ENCODE peak calls at places on chromosomes 1 and 21, in six cellular contexts. O is brain microvascular endothelial cell, Y is LNCaP clone FGC, F is body of pancreas, I is uterus, T is GM12865. N is an unnamed sample.
A peak's percentile ranks its signal among the peaks of the same experiment; 100 is the strongest.

GRCh38 chr1:201389066-201389465 is 10.1 kb downstream of the LAD1 start:
- DNase-seq in O (no peak), Y (no peak), F (no peak), I (no peak), T (no peak), N (no peak)

GRCh38 chr1:183757061-183757460 is 47.9 kb upstream of the RGL1 start:
- DNase-seq in O (peak; percentile 55), Y (no peak), F (no peak), I (no peak), T (no peak), N (peak; percentile 25)

GRCh38 chr1:111739984-111740765 is 980 bp upstream of the INKA2 start:
- DNase-seq in O (peak; percentile 40), Y (no peak), F (peak; percentile 36), I (peak; percentile 77), T (peak; percentile 37), N (no peak)

GRCh38 chr1:214002060-214002459 is 14.3 kb downstream of the PROX1 start:
- DNase-seq in O (no peak), Y (no peak), F (no peak), I (no peak), T (no peak), N (no peak)

GRCh38 chr1:189607477-189608096 is 870.1 kb downstream of the BRINP3 start:
- DNase-seq in O (no peak), Y (no peak), F (no peak), I (no peak), T (no peak), N (no peak)

GRCh38 chr1:184801503-184801902 is 46.8 kb upstream of the EDEM3 start:
- DNase-seq in O (peak; percentile 20), Y (peak; percentile 99), F (peak; percentile 56), I (no peak), T (no peak), N (peak; percentile 86)

GRCh38 chr1:93769767-93770166 is 88.1 kb upstream of the BCAR3 start:
- DNase-seq in O (no peak), Y (no peak), F (no peak), I (no peak), T (no peak), N (no peak)

GRCh38 chr1:3336641-3337621 is 117.5 kb upstream of the ARHGEF16 start:
- DNase-seq in O (no peak), Y (peak; percentile 52), F (no peak), I (no peak), T (no peak), N (no peak)

GRCh38 chr1:204080163-204080903 is 7.4 kb downstream of the SOX13 start:
- DNase-seq in O (peak; percentile 89), Y (peak; percentile 45), F (peak; percentile 92), I (peak; percentile 97), T (no peak), N (peak; percentile 53)

GRCh38 chr1:18726388-18726787 is 95.7 kb downstream of the PAX7 start:
- DNase-seq in O (no peak), Y (no peak), F (no peak), I (no peak), T (no peak), N (no peak)

GRCh38 chr1:99600782-99601181 is 45.1 kb upstream of the PALMD start:
- DNase-seq in O (peak; percentile 44), Y (no peak), F (no peak), I (no peak), T (no peak), N (no peak)

GRCh38 chr21:42010507-42011493 is 640 bp upstream of the ZBTB21 start:
- DNase-seq in O (no peak), Y (no peak), F (peak; percentile 29), I (no peak), T (peak; percentile 57), N (no peak)

GRCh38 chr1:118097622-118098348 is 87.2 kb downstream of the SPAG17 start:
- DNase-seq in O (peak; percentile 9), Y (no peak), F (no peak), I (no peak), T (no peak), N (no peak)

GRCh38 chr1:110039641-110040040 is 5.2 kb downstream of the STRIP1 start:
- DNase-seq in O (no peak), Y (no peak), F (peak; percentile 27), I (no peak), T (no peak), N (no peak)

GRCh38 chr1:151641229-151641628 is 29.4 kb downstream of the SNX27 start:
- DNase-seq in O (no peak), Y (no peak), F (no peak), I (no peak), T (no peak), N (no peak)

GRCh38 chr1:224506141-224506814 is 71.7 kb upstream of the WDR26 start:
- DNase-seq in O (no peak), Y (no peak), F (no peak), I (no peak), T (no peak), N (no peak)

GRCh38 chr1:228210076-228210651 is 2.3 kb downstream of the OBSCN start:
- DNase-seq in O (no peak), Y (no peak), F (no peak), I (no peak), T (no peak), N (no peak)

GRCh38 chr1:208497866-208498541 is 253.8 kb upstream of the PLXNA2 start:
- DNase-seq in O (no peak), Y (peak; percentile 41), F (no peak), I (no peak), T (no peak), N (no peak)

GRCh38 chr1:162632234-162632666 is at the start of gene DDR2:
- DNase-seq in O (peak; percentile 88), Y (no peak), F (peak; percentile 24), I (peak; percentile 91), T (no peak), N (peak; percentile 97)

GRCh38 chr1:162635418-162635817 is 3.2 kb downstream of the DDR2 start:
- DNase-seq in O (no peak), Y (no peak), F (no peak), I (no peak), T (no peak), N (no peak)

GRCh38 chr1:162633327-162633762 is 1.1 kb downstream of the DDR2 start:
- DNase-seq in O (peak; percentile 39), Y (no peak), F (no peak), I (no peak), T (peak; percentile 70), N (no peak)

GRCh38 chr1:162631546-162632233 is 574 bp upstream of the DDR2 start:
- DNase-seq in O (peak; percentile 75), Y (no peak), F (no peak), I (peak; percentile 64), T (no peak), N (no peak)

DNA sequence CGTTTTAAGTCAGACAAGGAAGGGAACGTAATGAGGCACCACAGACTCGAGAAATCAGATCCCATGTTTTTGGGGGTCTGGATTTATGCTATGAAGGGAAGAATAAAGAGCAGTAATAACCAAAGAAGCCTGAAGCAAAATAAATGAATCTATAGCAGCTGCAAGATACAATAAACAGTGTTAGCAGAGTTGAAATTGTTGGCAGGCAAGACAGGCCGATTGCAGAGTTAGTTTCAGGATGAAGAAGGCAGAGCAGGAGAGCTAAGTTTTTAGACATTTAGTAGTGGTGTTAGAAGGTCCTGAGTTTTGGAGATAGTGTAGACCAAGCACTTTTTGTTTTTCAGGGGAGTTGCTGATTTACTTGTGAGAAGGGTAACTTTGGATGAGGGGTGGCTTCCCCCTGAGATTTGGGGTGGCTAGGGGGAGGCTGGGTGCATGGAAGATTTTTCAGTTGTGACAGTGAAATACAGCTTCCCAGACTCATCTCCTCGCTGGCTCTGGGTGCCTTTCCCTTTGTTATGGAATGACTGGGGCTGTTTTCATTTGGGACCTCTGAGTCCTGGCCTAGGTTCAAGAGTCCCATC is 571 bp downstream of the DDR2 start:
- DNase-seq in O (peak; percentile 34), Y (no peak), F (no peak), I (peak; percentile 42), T (peak; percentile 41), N (no peak)
- H3K4me3 ChIP-seq in O (peak overlapping the region; percentile 71), Y (no peak overlapping the region), F (no peak overlapping the region), I (peak overlapping the region; percentile 52), T (peak overlapping the region; percentile 37), N (peak overlapping the region; percentile 64)

GRCh38 chr1:21385022-21385421 is 54.9 kb upstream of the NBPF3 start:
- DNase-seq in O (no peak), Y (no peak), F (no peak), I (no peak), T (no peak), N (no peak)

GRCh38 chr1:21381354-21381753 is 58.6 kb upstream of the NBPF3 start:
- DNase-seq in O (no peak), Y (no peak), F (no peak), I (no peak), T (no peak), N (no peak)

GRCh38 chr1:21379571-21379970 is 60.4 kb upstream of the NBPF3 start:
- DNase-seq in O (no peak), Y (no peak), F (no peak), I (no peak), T (no peak), N (no peak)

GRCh38 chr1:21384620-21385019 is 55.3 kb upstream of the NBPF3 start:
- DNase-seq in O (no peak), Y (no peak), F (no peak), I (no peak), T (peak; percentile 81), N (no peak)

GRCh38 chr1:21383785-21384401 is 56.0 kb upstream of the NBPF3 start:
- DNase-seq in O (no peak), Y (no peak), F (no peak), I (no peak), T (peak; percentile 20), N (no peak)
- TF ChIP-seq CTCF in O (peak; percentile 10), Y (no peak), F (no peak), I (no peak), T (no peak), N (no peak)

GRCh38 chr1:26693557-26694184 is 2.1 kb upstream of the ARID1A start:
- DNase-seq in O (no peak), Y (no peak), F (no peak), I (no peak), T (peak; percentile 33), N (no peak)
- H3K4me3 ChIP-seq in O (peak overlapping the region; percentile 64), Y (peak overlapping the region; percentile 72), F (no peak overlapping the region), I (peak overlapping the region; percentile 48), T (peak overlapping the region; percentile 81), N (peak overlapping the region; percentile 58)

GRCh38 chr1:182493063-182493462 is 43.1 kb downstream of the RGSL1 start:
- DNase-seq in O (no peak), Y (no peak), F (no peak), I (no peak), T (no peak), N (no peak)
- TF ChIP-seq CTCF in O (no peak), Y (no peak), F (no peak), I (no peak), T (no peak), N (no peak)